ENCODE peak calls at places on chromosomes 11 and 22, in seven cellular contexts. T is transverse colon, H is kidney epithelial cell, S is OCI-LY7, A is ascending aorta, Q is neural progenitor cell, Y is fibroblast of mammary gland. U is an unnamed sample.

GRCh38 chr11:58057481-58057880 is 26.7 kb downstream of the OR6Q1 start:
- DNase-seq in A (no peak), H (no peak), S (no peak), Q (no peak), Y (peak), T (no peak), U (no peak)

GRCh38 chr22:36135306-36135705 is 25.2 kb downstream of the APOL3 start:
- DNase-seq in H (no peak), Q (no peak), T (no peak), A (no peak), Y (no peak), S (no peak), U (no peak)

GRCh38 chr11:8772571-8772970 is 90.0 kb downstream of the RPL27A start:
- DNase-seq in Y (no peak), H (no peak), S (no peak), T (no peak), Q (no peak), A (no peak), U (no peak)

GRCh38 chr11:94602430-94603372 is 35.5 kb downstream of the PIWIL4 start:
- DNase-seq in H (peak), Q (no peak), T (peak), A (peak), Y (peak), S (peak), U (no peak)

GRCh38 chr11:113806403-113806802 is 26.8 kb downstream of the CLDN25 start:
- DNase-seq in T (peak), A (no peak), H (no peak), Y (peak), Q (peak), S (peak), U (no peak)

GRCh38 chr11:27473017-27473406 is 422 bp upstream of the LGR4 start:
- DNase-seq in H (no peak), A (no peak), S (no peak), T (no peak), Y (no peak), Q (no peak), U (no peak)

GRCh38 chr11:94786264-94787126 is 18.3 kb downstream of the AMOTL1 start:
- DNase-seq in Y (peak), T (no peak), Q (peak), H (no peak), S (peak), A (no peak), U (no peak)

GRCh38 chr22:23533328-23533762 is 46.7 kb downstream of the IGLL1 start:
- DNase-seq in S (peak), T (no peak), H (no peak), Q (peak), A (no peak), Y (no peak), U (no peak)

GRCh38 chr22:39723899-39724351 is 153.4 kb downstream of the CACNA1I start:
- DNase-seq in H (no peak), Q (no peak), T (no peak), S (no peak), Y (peak), A (no peak), U (no peak)

GRCh38 chr11:2762451-2762850 is 62.7 kb upstream of the KCNQ1OT1 start:
- DNase-seq in Y (no peak), A (peak), H (no peak), Q (no peak), S (no peak), T (no peak), U (no peak)

GRCh38 chr11:122159861-122160260 is 43.8 kb upstream of the BLID start:
- DNase-seq in Y (no peak), T (no peak), Q (no peak), A (no peak), S (no peak), H (no peak), U (no peak)

GRCh38 chr11:28636033-28636432 is 527.8 kb downstream of the METTL15 start:
- DNase-seq in S (no peak), Y (no peak), T (no peak), A (no peak), Q (no peak), H (no peak), U (no peak)

GRCh38 chr22:44033287-44033686 is 9.2 kb downstream of the PARVB start:
- DNase-seq in A (no peak), Q (no peak), Y (no peak), H (no peak), S (no peak), T (no peak), U (no peak)

GRCh38 chr22:41621099-41621910 is at the start of gene XRCC6:
- DNase-seq in S (peak), T (peak), Q (peak), H (peak), A (peak), Y (peak), U (peak)
- TF ChIP-seq CTCF in S (no peak), T (no peak), Q (no peak), H (no peak), A (no peak), Y (no peak), U (no peak)

DNA sequence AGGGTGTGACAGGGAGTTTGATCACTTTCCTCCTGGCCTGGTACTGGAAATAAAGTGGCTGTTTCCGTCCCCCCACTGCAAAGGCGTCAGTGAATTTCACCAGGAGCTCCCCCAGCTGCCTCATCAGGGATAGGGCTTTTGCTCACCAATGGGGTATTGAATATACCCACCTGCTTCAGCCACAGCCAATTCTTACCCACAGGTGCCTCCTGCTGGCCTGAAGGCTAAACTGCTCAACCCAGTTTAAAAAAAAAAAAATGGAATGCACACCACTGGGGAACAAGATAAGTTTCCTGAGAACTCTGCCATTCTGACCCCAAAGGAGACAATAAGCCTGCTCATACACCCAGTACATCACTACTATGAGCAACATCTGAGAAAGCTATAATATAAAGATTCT is 65.3 kb upstream of the MS4A8 start:
- DNase-seq in H (no peak), A (no peak), S (peak), Q (peak), T (no peak), Y (no peak), U (no peak)
- TF ChIP-seq CTCF in H (peak), A (no peak), S (peak), Q (peak), T (peak), Y (peak), U (no peak)

DNA sequence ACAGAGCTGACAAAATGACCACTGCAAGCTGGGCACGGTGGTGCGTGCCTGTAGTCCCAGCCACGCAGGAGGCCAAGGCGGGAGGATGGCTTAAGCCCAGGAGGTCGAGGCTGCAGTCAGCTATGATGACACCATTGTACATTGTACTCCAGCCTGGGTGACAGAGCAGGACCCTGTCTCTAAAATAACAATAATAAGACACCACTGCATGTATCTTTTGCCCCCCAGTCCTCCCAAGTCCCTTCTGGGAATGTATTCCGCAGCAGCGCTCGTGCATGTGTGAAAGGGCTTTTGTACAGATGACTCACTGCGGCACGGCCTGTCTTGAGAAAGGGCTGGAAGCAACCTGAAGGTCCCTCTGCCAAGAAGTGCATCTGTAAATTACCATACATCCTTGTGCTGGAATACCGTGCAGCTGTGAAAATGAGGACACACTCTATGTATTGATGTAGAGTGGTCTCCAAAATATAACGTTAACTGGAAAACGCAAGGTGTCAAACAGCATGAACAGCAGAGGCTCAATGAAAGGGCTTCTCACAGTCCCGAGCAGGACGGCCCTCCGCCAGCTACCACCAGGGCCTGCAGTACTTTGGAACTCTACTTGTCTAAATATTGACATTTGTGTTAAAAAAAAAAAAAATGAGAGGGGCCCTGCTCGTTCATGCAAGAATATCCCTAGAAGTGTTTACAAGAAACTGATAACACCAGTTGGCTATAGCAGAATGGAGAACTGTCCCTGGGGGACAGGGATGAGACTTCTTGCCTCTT is 9.0 kb upstream of the CDC42EP2 start:
- DNase-seq in T (peak), A (no peak), S (no peak), Q (no peak), H (no peak), Y (peak), U (no peak)
- TF ChIP-seq CTCF in T (no peak), A (no peak), S (no peak), Q (no peak), H (no peak), Y (no peak), U (no peak)

DNA sequence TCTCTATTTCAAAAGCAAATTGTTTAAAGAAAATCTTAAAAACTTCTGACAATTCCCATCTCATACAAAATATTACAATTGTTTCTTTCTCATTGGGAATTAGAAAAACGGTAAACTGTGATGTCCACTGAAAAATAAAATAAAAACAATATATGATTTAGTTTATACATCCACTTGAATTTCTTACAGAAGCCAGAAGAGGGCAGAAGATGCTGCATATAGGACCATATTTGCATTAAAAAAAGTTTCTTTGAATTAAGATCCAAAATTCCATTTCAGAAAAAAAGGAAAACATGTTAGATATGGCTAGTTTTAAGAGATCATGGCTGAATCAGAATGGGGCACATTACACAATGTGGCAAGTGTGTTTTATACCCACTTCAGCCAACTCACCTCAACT is 39.3 kb upstream of the LRRC4C start:
- DNase-seq in Q (no peak), H (no peak), A (no peak), S (no peak), Y (peak), T (no peak), U (no peak)
- TF ChIP-seq CTCF in Q (peak), H (peak), A (no peak), S (peak), Y (peak), T (peak), U (no peak)

GRCh38 chr11:117633186-117633585 is 163.8 kb downstream of the DSCAML1 start:
- DNase-seq in T (no peak), Q (no peak), H (no peak), A (no peak), Y (no peak), S (no peak), U (no peak)

GRCh38 chr11:117629891-117630538 is 167.0 kb downstream of the DSCAML1 start:
- DNase-seq in H (no peak), T (no peak), A (no peak), Q (no peak), Y (no peak), S (no peak), U (no peak)

GRCh38 chr11:117629146-117629545 is 167.9 kb downstream of the DSCAML1 start:
- DNase-seq in H (no peak), A (no peak), T (no peak), Q (no peak), S (no peak), Y (no peak), U (no peak)

GRCh38 chr11:117633976-117634755 is 162.8 kb downstream of the DSCAML1 start:
- DNase-seq in T (no peak), Y (no peak), Q (no peak), H (no peak), A (no peak), S (no peak), U (no peak)

DNA sequence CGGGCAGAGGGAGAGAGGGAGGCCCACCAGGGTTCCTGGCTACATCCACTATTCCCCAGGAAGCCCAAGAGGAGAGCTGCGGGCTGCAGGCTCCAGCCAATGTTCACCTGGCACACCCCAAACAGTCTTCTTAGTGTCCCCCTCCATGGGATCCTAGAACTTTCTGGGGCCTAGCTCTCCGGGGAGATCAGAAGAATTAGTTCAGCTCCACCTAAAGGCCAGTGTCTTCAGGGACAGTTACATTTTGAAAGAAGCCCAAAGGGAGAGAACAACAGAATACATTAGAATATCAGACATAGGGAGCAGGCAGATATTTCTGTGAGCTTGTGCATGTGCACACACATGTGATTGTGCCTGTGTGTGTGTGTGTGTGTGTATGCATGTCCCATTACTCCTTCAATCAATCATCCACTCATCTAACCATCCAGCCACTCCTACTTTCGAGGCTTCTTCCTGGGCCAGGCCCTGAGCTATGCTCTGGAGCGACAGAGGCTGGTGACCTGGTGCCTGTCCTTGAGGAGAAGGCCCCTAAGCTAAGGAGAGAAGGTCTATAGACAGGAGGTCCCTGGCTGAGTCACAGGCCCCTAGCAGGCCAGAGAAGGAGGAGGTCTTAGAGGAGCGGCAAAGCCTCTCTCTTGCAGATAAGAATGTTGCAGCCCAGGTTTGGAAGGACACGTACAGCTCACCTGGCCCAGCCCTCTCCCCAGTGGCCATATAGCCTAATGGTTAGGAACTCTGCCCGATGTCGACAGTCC is 165.5 kb downstream of the DSCAML1 start:
- DNase-seq in Y (no peak), Q (no peak), H (no peak), T (no peak), A (no peak), S (no peak), U (no peak)
- TF ChIP-seq CTCF in Y (no peak), Q (no peak), H (no peak), T (no peak), A (no peak), S (no peak), U (no peak)

DNA sequence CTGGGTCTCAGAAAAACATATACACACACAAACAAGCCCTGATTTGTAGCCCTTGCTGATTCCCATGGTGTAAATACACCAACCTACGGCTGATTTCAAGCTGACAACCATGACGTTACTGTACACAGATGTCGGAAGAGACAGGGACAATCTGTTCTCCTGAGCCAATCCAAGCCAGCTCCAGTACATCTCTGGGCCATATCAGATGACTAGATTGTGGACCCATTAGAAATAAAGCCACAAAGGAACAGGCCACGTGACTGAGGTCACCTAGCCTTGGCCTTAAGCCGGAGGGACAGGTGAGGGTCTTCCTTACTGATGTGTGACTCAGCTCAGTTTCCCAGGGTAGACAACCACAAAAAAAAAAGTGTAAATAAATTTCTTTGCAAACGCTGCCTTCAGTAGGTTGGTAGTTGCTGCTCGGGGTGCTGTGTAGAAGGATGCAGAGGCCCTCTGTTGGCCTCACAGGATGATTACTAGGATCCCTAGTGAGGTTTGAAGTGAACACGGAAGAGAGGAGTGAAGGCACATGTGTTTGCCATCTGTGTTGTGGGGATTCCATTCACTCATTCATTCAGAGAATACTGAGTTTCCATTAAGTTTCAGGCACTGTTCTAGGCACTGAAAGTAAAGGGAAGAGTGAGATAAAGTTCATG is 99.0 kb upstream of the LARGE1 start:
- DNase-seq in Q (no peak), S (no peak), H (no peak), A (no peak), T (no peak), Y (no peak), U (no peak)
- TF ChIP-seq CTCF in Q (no peak), S (no peak), H (no peak), A (no peak), T (no peak), Y (no peak), U (no peak)

DNA sequence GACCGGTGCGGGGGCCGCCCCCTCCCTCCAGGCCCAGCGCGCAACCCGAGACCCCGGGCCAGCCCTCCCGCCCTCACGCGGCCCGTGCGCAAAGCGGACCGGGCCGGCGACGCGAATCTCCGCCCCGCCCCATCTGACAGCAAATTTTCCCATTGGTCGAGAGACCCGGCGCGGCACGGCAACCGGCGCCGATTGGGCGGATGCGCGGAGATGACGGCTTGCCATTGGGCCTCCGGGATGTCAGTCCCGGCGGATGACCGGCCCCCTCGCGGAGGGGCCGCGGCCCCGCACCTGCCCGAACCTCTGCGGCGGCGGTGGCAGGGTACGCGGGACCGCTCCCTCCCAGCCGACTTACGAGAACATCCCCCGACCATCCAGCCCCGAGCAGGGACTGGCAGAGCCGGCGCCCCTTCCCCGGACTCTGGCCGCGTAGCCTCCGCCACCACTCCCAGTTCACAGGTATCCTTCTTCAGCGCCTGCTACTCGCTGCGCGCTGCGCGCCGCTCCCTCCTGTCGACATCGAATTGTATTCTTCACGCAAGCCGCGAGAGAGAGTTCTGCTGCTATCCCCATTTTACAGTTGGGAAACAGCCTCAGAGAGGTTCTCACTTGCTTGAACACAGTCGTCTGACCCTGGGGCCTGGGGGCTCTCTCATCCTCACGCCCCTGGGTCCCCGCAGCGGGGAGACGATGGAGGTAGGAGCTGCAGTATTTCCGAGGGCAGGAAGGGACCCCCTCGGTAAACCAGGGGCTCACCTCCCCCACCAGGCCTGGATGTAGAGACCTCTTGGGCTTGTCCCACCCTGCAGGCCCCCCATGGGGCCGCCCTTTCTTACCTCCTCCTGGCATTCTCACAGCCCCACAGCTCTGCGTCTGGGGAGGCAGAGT is at the start of gene ARVCF:
- DNase-seq in Y (peak), A (peak), Q (peak), T (peak), H (no peak), S (peak), U (peak)
- TF ChIP-seq CTCF in Y (no peak), A (peak), Q (no peak), T (peak), H (no peak), S (peak), U (no peak)

DNA sequence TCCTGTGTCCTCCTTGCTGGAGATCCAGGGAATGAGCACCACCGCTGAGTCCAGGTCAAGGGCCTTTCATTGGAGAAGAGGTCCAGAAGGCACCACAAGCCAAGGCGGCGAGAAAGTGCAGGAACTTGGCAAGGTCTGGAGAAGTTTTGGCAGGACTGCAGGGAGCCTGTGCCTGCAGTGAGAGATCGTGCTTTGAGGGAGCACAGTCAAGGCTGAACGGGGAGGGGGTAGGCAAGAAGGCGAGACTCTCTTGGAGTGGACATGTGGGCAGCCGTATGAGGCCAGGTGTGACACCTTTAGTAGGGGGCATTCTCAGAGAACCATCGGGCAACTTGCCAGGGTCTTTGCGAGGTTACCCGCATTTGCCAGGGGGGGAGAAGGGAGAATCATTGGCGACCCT is 30.5 kb downstream of the LRRC10B start:
- DNase-seq in T (no peak), A (no peak), S (no peak), Q (no peak), H (no peak), Y (no peak), U (no peak)
- TF ChIP-seq CTCF in T (no peak), A (no peak), S (no peak), Q (no peak), H (no peak), Y (no peak), U (no peak)

DNA sequence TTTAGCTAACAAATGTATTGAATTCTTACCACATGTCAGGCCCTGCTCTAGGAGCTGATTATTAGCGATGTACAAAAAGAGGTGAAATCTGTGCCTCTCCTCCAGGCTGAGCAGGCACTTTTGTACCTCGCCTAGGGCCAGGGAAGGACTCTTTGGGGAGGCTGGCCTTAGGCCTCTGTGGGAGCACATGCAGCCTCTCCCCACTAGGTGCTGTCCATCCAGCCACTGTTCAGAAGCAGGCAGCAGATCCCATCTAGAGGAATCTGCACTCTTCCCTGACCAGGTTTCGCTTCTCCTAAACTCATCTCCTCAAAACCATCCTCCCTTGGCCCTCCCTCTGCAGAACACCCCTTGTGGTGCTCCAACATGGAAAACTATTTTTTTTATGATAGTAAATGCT is 51.9 kb upstream of the WT1 start:
- DNase-seq in A (no peak), S (no peak), H (no peak), Q (peak), T (no peak), Y (no peak), U (no peak)
- TF ChIP-seq CTCF in A (no peak), S (no peak), H (peak), Q (peak), T (no peak), Y (no peak), U (no peak)

U was measured in omental fat pad.